ENCODE peak calls at places on chromosomes 2 and 18, in eight cellular contexts. One of them, this sample, is unnamed.

GRCh38 chr2:169363570-169364150 is 1.3 kb upstream of the LRP2 start:
- DNase-seq in pancreas: peak; percentile 17
- DNase-seq in upper lobe of right lung: peak; percentile 82
- DNase-seq in A673: no peak
- DNase-seq in H1: no peak
- DNase-seq in A549: peak; percentile 22
- DNase-seq in cardiac muscle cell: peak; percentile 36
- DNase-seq in bronchial epithelial cell: peak; percentile 7
- DNase-seq in this sample: peak; percentile 62

GRCh38 chr18:12044591-12044990 is 49.1 kb upstream of the ANKRD62 start:
- DNase-seq in pancreas: no peak
- DNase-seq in upper lobe of right lung: no peak
- DNase-seq in A673: no peak
- DNase-seq in H1: no peak
- DNase-seq in A549: no peak
- DNase-seq in cardiac muscle cell: no peak
- DNase-seq in bronchial epithelial cell: no peak
- DNase-seq in this sample: no peak

GRCh38 chr2:176784633-176785193 is 427.9 kb upstream of the HNRNPA3 start:
- DNase-seq in pancreas: no peak
- DNase-seq in upper lobe of right lung: no peak
- DNase-seq in A673: no peak
- DNase-seq in H1: no peak
- DNase-seq in A549: no peak
- DNase-seq in cardiac muscle cell: no peak
- DNase-seq in bronchial epithelial cell: no peak
- DNase-seq in this sample: no peak

GRCh38 chr2:39778233-39778632 is 825 bp downstream of the THUMPD2 start:
- DNase-seq in pancreas: no peak
- DNase-seq in upper lobe of right lung: no peak
- DNase-seq in A673: no peak
- DNase-seq in H1: no peak
- DNase-seq in A549: peak; percentile 25
- DNase-seq in cardiac muscle cell: no peak
- DNase-seq in bronchial epithelial cell: no peak
- DNase-seq in this sample: no peak

GRCh38 chr2:40488927-40489677 is 37.2 kb upstream of the SLC8A1 start:
- DNase-seq in pancreas: no peak
- DNase-seq in upper lobe of right lung: no peak
- DNase-seq in A673: no peak
- DNase-seq in H1: no peak
- DNase-seq in A549: no peak
- DNase-seq in cardiac muscle cell: peak; percentile 55
- DNase-seq in bronchial epithelial cell: no peak
- DNase-seq in this sample: no peak

GRCh38 chr2:157876771-157877108 is 610 bp upstream of the ACVR1 start:
- DNase-seq in pancreas: no peak
- DNase-seq in upper lobe of right lung: no peak
- DNase-seq in A673: peak; percentile 7
- DNase-seq in H1: no peak
- DNase-seq in A549: no peak
- DNase-seq in cardiac muscle cell: no peak
- DNase-seq in bronchial epithelial cell: no peak
- DNase-seq in this sample: no peak

GRCh38 chr2:172259835-172260234 is 157.1 kb upstream of the DLX2 start:
- DNase-seq in pancreas: no peak
- DNase-seq in upper lobe of right lung: no peak
- DNase-seq in A673: no peak
- DNase-seq in H1: no peak
- DNase-seq in A549: no peak
- DNase-seq in cardiac muscle cell: no peak
- DNase-seq in bronchial epithelial cell: no peak
- DNase-seq in this sample: no peak

GRCh38 chr2:26246818-26247217 is 2.1 kb downstream of the HADHB start:
- DNase-seq in pancreas: no peak
- DNase-seq in upper lobe of right lung: no peak
- DNase-seq in A673: no peak
- DNase-seq in H1: no peak
- DNase-seq in A549: no peak
- DNase-seq in cardiac muscle cell: no peak
- DNase-seq in bronchial epithelial cell: no peak
- DNase-seq in this sample: no peak

GRCh38 chr2:237625777-237626176 is 1.6 kb upstream of the LRRFIP1 start:
- DNase-seq in pancreas: no peak
- DNase-seq in upper lobe of right lung: peak; percentile 41
- DNase-seq in A673: no peak
- DNase-seq in H1: no peak
- DNase-seq in A549: no peak
- DNase-seq in cardiac muscle cell: no peak
- DNase-seq in bronchial epithelial cell: no peak
- DNase-seq in this sample: no peak

GRCh38 chr2:208648368-208648767 is 241.8 kb downstream of the PTH2R start:
- DNase-seq in pancreas: no peak
- DNase-seq in upper lobe of right lung: no peak
- DNase-seq in A673: no peak
- DNase-seq in H1: no peak
- DNase-seq in A549: no peak
- DNase-seq in cardiac muscle cell: no peak
- DNase-seq in bronchial epithelial cell: no peak
- DNase-seq in this sample: no peak

GRCh38 chr2:73825408-73825807 is 3.4 kb upstream of the STAMBP start:
- DNase-seq in pancreas: no peak
- DNase-seq in upper lobe of right lung: no peak
- DNase-seq in A673: no peak
- DNase-seq in H1: no peak
- DNase-seq in A549: no peak
- DNase-seq in cardiac muscle cell: no peak
- DNase-seq in bronchial epithelial cell: no peak
- DNase-seq in this sample: no peak

GRCh38 chr2:25161055-25161781 is 7.2 kb downstream of the POMC start:
- DNase-seq in pancreas: peak; percentile 73
- DNase-seq in upper lobe of right lung: peak; percentile 89
- DNase-seq in A673: no peak
- DNase-seq in H1: no peak
- DNase-seq in A549: no peak
- DNase-seq in cardiac muscle cell: no peak
- DNase-seq in bronchial epithelial cell: no peak
- DNase-seq in this sample: no peak

GRCh38 chr2:54212456-54212855 is 43.6 kb downstream of the TSPYL6 start:
- DNase-seq in pancreas: no peak
- DNase-seq in upper lobe of right lung: no peak
- DNase-seq in A673: no peak
- DNase-seq in H1: no peak
- DNase-seq in A549: no peak
- DNase-seq in cardiac muscle cell: no peak
- DNase-seq in bronchial epithelial cell: peak; percentile 89
- DNase-seq in this sample: peak; percentile 10

GRCh38 chr2:160652236-160652635 is 158.6 kb upstream of the RBMS1 start:
- DNase-seq in pancreas: no peak
- DNase-seq in upper lobe of right lung: peak; percentile 61
- DNase-seq in A673: no peak
- DNase-seq in H1: no peak
- DNase-seq in A549: no peak
- DNase-seq in cardiac muscle cell: no peak
- DNase-seq in bronchial epithelial cell: peak; percentile 84
- DNase-seq in this sample: no peak

GRCh38 chr2:225742487-225742886 is 343.0 kb downstream of the NYAP2 start:
- DNase-seq in pancreas: no peak
- DNase-seq in upper lobe of right lung: no peak
- DNase-seq in A673: no peak
- DNase-seq in H1: no peak
- DNase-seq in A549: no peak
- DNase-seq in cardiac muscle cell: no peak
- DNase-seq in bronchial epithelial cell: no peak
- DNase-seq in this sample: no peak

GRCh38 chr2:177265834-177266817 is 1.6 kb upstream of the NFE2L2 start:
- DNase-seq in pancreas: no peak
- DNase-seq in upper lobe of right lung: no peak
- DNase-seq in A673: no peak
- DNase-seq in H1: no peak
- DNase-seq in A549: no peak
- DNase-seq in cardiac muscle cell: no peak
- DNase-seq in bronchial epithelial cell: peak; percentile 87
- DNase-seq in this sample: peak; percentile 48

GRCh38 chr18:41763361-41763760 is 191.7 kb upstream of the PIK3C3 start:
- DNase-seq in pancreas: no peak
- DNase-seq in upper lobe of right lung: no peak
- DNase-seq in A673: no peak
- DNase-seq in H1: no peak
- DNase-seq in A549: no peak
- DNase-seq in cardiac muscle cell: no peak
- DNase-seq in bronchial epithelial cell: no peak
- DNase-seq in this sample: no peak

GRCh38 chr18:41771971-41772370 is 183.1 kb upstream of the PIK3C3 start:
- DNase-seq in pancreas: no peak
- DNase-seq in upper lobe of right lung: no peak
- DNase-seq in A673: no peak
- DNase-seq in H1: no peak
- DNase-seq in A549: no peak
- DNase-seq in cardiac muscle cell: no peak
- DNase-seq in bronchial epithelial cell: no peak
- DNase-seq in this sample: no peak

GRCh38 chr18:41767960-41768359 is 187.1 kb upstream of the PIK3C3 start:
- DNase-seq in pancreas: no peak
- DNase-seq in upper lobe of right lung: no peak
- DNase-seq in A673: peak; percentile 41
- DNase-seq in H1: no peak
- DNase-seq in A549: no peak
- DNase-seq in cardiac muscle cell: peak; percentile 60
- DNase-seq in bronchial epithelial cell: peak; percentile 67
- DNase-seq in this sample: peak; percentile 60
- TF ChIP-seq CTCF in pancreas: no peak
- TF ChIP-seq CTCF in upper lobe of right lung: no peak
- TF ChIP-seq CTCF in A673: peak; percentile 33
- TF ChIP-seq CTCF in H1: peak; percentile 22
- TF ChIP-seq CTCF in A549: no peak
- TF ChIP-seq CTCF in cardiac muscle cell: peak; percentile 26
- TF ChIP-seq CTCF in bronchial epithelial cell: peak; percentile 32
- TF ChIP-seq CTCF in this sample: peak; percentile 46

DNA sequence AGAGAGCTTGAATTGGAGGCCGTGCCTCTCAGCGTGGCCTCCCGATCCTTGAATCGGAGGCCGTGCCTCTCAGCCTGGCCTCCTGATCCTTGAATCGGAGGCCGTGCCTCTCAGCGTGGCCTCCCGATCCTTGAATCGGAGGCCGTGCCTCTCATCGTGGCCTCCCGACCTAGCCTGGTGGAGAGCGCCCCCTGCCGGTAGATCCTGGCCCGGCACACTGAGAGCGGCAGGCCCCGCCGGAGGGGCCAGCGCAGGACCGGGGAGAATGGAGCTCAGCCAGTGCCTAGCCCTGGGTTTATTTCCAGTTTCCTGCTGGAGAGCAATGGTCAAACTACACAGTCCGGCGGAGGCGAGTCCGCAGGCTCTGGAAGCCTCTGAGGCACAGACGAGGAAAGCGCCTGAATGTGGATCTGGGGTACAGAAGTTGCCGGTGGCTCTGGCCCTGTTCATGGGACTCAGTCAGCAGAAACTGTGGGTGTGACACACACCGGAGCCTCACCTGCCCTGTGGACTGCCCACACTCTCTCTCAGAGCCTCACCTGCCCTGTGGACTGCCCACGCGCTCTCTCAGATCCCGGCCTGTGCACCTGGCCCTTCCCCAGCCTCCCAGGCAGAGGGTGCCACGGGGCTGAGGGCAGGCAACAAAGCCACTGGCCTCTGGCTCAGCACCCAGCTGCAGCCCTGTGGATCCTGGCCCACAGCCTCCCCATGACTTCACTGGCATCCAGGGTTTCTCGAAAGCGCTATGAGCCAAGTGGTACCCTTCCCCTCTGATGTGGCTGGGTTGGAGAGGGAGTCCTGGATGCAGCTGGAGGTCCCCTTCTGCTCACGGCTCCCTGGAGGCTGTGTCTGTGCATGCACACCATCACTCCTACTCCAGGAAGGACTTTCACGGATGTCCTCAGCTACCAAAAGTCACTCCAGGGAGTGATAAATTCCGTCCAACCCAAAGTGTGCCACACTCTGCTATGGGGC is 1.5 kb downstream of the IL36B start:
- DNase-seq in pancreas: no peak
- DNase-seq in upper lobe of right lung: no peak
- DNase-seq in A673: no peak
- DNase-seq in H1: no peak
- DNase-seq in A549: no peak
- DNase-seq in cardiac muscle cell: no peak
- DNase-seq in bronchial epithelial cell: no peak
- DNase-seq in this sample: peak; percentile 1
- TF ChIP-seq CTCF in pancreas: no peak
- TF ChIP-seq CTCF in upper lobe of right lung: no peak
- TF ChIP-seq CTCF in A673: no peak
- TF ChIP-seq CTCF in H1: no peak
- TF ChIP-seq CTCF in A549: no peak
- TF ChIP-seq CTCF in cardiac muscle cell: no peak
- TF ChIP-seq CTCF in bronchial epithelial cell: no peak
- TF ChIP-seq CTCF in this sample: no peak

DNA sequence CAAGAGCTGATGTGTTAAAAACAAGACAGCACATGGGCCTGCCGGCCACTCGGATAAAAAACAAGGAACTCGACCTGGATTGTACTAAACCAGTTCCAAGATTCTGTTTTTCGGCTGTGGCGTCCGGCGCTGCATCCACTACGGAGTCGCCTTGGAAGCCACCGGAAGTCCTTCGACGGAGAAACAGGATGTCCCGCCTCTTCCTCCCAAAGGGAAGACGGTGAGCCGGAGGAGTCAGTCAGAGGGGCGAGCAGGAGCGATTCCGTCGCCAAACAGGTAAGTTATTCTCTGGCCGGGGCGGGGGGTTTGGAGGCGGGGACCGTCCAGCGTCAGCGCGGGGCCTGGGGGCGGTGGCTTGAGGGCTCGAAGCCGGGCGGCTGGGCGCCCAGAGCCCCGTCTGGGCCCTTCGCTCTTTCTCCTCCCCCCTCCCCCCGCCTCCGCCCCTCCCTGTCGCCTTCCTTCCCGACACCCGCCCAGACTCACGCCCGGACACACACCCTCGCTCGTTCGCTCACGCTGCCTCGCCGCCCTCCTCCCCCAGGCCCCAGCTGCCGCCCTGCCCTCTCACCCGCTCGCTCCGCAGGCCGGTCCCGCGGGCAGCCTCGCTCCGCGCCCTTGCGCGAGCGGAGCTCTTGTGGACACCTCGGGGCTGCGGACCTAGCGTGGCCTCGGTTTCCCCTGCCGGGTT is at the start of gene ZNF407:
- DNase-seq in pancreas: peak; percentile 88
- DNase-seq in upper lobe of right lung: peak; percentile 95
- DNase-seq in A673: peak; percentile 94
- DNase-seq in H1: peak; percentile 87
- DNase-seq in A549: peak; percentile 57
- DNase-seq in cardiac muscle cell: peak; percentile 95
- DNase-seq in bronchial epithelial cell: peak; percentile 79
- DNase-seq in this sample: peak; percentile 91
- TF ChIP-seq CTCF in pancreas: no peak
- TF ChIP-seq CTCF in upper lobe of right lung: no peak
- TF ChIP-seq CTCF in A673: no peak
- TF ChIP-seq CTCF in H1: no peak
- TF ChIP-seq CTCF in A549: no peak
- TF ChIP-seq CTCF in cardiac muscle cell: no peak
- TF ChIP-seq CTCF in bronchial epithelial cell: no peak
- TF ChIP-seq CTCF in this sample: no peak

DNA sequence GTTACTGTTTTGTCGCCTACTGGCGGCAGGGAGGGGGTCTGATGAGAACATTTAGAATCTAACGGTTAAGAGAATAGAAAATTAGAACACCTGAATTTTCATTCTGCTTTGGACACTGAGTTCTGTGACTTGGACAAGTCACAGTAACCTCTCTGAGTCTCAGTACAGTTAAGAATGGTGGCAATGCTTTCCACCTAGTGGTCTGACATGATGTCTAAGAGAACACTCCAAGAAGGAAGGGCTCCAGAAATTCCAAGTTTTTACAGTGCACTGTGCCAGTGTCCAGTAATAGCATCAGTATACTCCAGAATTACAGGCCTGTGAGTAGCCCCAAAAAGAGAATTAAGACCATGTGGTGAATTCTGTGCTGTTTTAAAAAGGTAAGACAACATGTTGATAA is 174.1 kb upstream of the ZFP36L2 start:
- DNase-seq in pancreas: no peak
- DNase-seq in upper lobe of right lung: no peak
- DNase-seq in A673: no peak
- DNase-seq in H1: no peak
- DNase-seq in A549: no peak
- DNase-seq in cardiac muscle cell: no peak
- DNase-seq in bronchial epithelial cell: no peak
- DNase-seq in this sample: no peak
- TF ChIP-seq CTCF in pancreas: no peak
- TF ChIP-seq CTCF in upper lobe of right lung: peak; percentile 5
- TF ChIP-seq CTCF in A673: no peak
- TF ChIP-seq CTCF in H1: no peak
- TF ChIP-seq CTCF in A549: no peak
- TF ChIP-seq CTCF in cardiac muscle cell: no peak
- TF ChIP-seq CTCF in bronchial epithelial cell: no peak
- TF ChIP-seq CTCF in this sample: no peak